ENCODE peak calls at places on chromosomes 2 and 18, in seven cellular contexts. D, G, N, C, H, O and Q are unnamed samples.

GRCh38 chr2:137380610-137381009 is 583.7 kb upstream of the HNMT start:
- DNase-seq in D (peak), G (no peak), N (no peak), C (no peak), H (no peak), O (no peak), Q (no peak)

GRCh38 chr2:239186958-239187357 is 213.9 kb downstream of the HDAC4 start:
- DNase-seq in D (no peak), G (no peak), N (no peak), C (no peak), H (no peak), O (peak), Q (no peak)

GRCh38 chr2:62999905-63000304 is 50.7 kb upstream of the OTX1 start:
- DNase-seq in D (peak), G (no peak), N (peak), C (no peak), H (no peak), O (no peak), Q (no peak)

GRCh38 chr2:188676012-188676405 is 298.2 kb upstream of the COL3A1 start:
- DNase-seq in D (peak), G (no peak), N (peak), C (no peak), H (no peak), O (no peak), Q (no peak)

GRCh38 chr2:61887684-61888303 is 662 bp downstream of the CCT4 start:
- DNase-seq in D (peak), G (no peak), N (peak), C (no peak), H (peak), O (no peak), Q (peak)

GRCh38 chr2:95361216-95361980 is 41.1 kb upstream of the FAHD2A start:
- DNase-seq in D (no peak), G (no peak), N (no peak), C (no peak), H (no peak), O (no peak), Q (no peak)

GRCh38 chr18:24319757-24320156 is 77.9 kb downstream of the OSBPL1A start:
- DNase-seq in D (no peak), G (no peak), N (no peak), C (no peak), H (no peak), O (no peak), Q (peak)

GRCh38 chr18:14747513-14748474 is at the start of gene ANKRD30B:
- DNase-seq in D (no peak), G (no peak), N (peak), C (no peak), H (no peak), O (no peak), Q (no peak)

GRCh38 chr2:121634354-121635307 is 14.6 kb downstream of the CLASP1 start:
- DNase-seq in D (peak), G (peak), N (peak), C (no peak), H (peak), O (no peak), Q (peak)

GRCh38 chr18:67599277-67599676 is 82.8 kb upstream of the DSEL start:
- DNase-seq in D (peak), G (no peak), N (peak), C (no peak), H (no peak), O (no peak), Q (no peak)

GRCh38 chr2:212361174-212361756 is 177.3 kb downstream of the ERBB4 start:
- DNase-seq in D (no peak), G (no peak), N (no peak), C (no peak), H (no peak), O (no peak), Q (no peak)

GRCh38 chr18:58438984-58439311 is 189.9 kb downstream of the ALPK2 start:
- DNase-seq in D (no peak), G (no peak), N (no peak), C (no peak), H (no peak), O (no peak), Q (no peak)

GRCh38 chr2:200777275-200777674 is 34.4 kb upstream of the BZW1 start:
- DNase-seq in D (no peak), G (no peak), N (no peak), C (no peak), H (no peak), O (no peak), Q (peak)

GRCh38 chr2:53594586-53594918 is 173.1 kb upstream of the CHAC2 start:
- DNase-seq in D (no peak), G (no peak), N (no peak), C (peak), H (no peak), O (no peak), Q (no peak)

GRCh38 chr18:48833701-48834394 is 116.9 kb downstream of the SMAD7 start:
- DNase-seq in D (peak), G (no peak), N (no peak), C (no peak), H (no peak), O (no peak), Q (no peak)

GRCh38 chr2:176188218-176188968 is at the start of gene HOXD1:
- DNase-seq in D (peak), G (peak), N (no peak), C (peak), H (peak), O (no peak), Q (peak)

GRCh38 chr18:76246579-76246978 is 248.5 kb downstream of the ZNF516 start:
- DNase-seq in D (peak), G (no peak), N (no peak), C (no peak), H (no peak), O (no peak), Q (no peak)